ENCODE peak calls at places on chromosomes 16 and 17, in ten cellular contexts. One of them, this sample, is unnamed.

GRCh38 chr17:6651483-6652452 is at the start of the genes C17orf100 and MED31:
- DNase-seq in hepatic stellate cell: peak
- DNase-seq in smooth muscle cell of the brain vasculature: peak
- DNase-seq in DMS 273 treated with DMSO at 0.1 percent for 48 hours: peak
- DNase-seq in ureter: peak
- DNase-seq in foreskin fibroblast: peak
- DNase-seq in skeletal muscle cell: peak
- DNase-seq in tibial nerve: peak
- DNase-seq in CD8-positive, alpha-beta T cell: peak
- DNase-seq in GM04503: peak
- DNase-seq in this sample: peak

GRCh38 chr16:14389359-14389758 is 240.7 kb downstream of the PARN start:
- DNase-seq in hepatic stellate cell: no peak
- DNase-seq in smooth muscle cell of the brain vasculature: no peak
- DNase-seq in DMS 273 treated with DMSO at 0.1 percent for 48 hours: no peak
- DNase-seq in ureter: no peak
- DNase-seq in foreskin fibroblast: no peak
- DNase-seq in skeletal muscle cell: no peak
- DNase-seq in tibial nerve: no peak
- DNase-seq in CD8-positive, alpha-beta T cell: no peak
- DNase-seq in GM04503: no peak
- DNase-seq in this sample: no peak

GRCh38 chr17:4631836-4632582 is 9.5 kb downstream of the ALOX15 start:
- DNase-seq in hepatic stellate cell: no peak
- DNase-seq in smooth muscle cell of the brain vasculature: no peak
- DNase-seq in DMS 273 treated with DMSO at 0.1 percent for 48 hours: no peak
- DNase-seq in ureter: no peak
- DNase-seq in foreskin fibroblast: no peak
- DNase-seq in skeletal muscle cell: no peak
- DNase-seq in tibial nerve: no peak
- DNase-seq in CD8-positive, alpha-beta T cell: no peak
- DNase-seq in GM04503: no peak
- DNase-seq in this sample: no peak

GRCh38 chr16:55035037-55035436 is 104.4 kb downstream of the IRX5 start:
- DNase-seq in hepatic stellate cell: no peak
- DNase-seq in smooth muscle cell of the brain vasculature: no peak
- DNase-seq in DMS 273 treated with DMSO at 0.1 percent for 48 hours: peak
- DNase-seq in ureter: no peak
- DNase-seq in foreskin fibroblast: no peak
- DNase-seq in skeletal muscle cell: no peak
- DNase-seq in tibial nerve: no peak
- DNase-seq in CD8-positive, alpha-beta T cell: no peak
- DNase-seq in GM04503: no peak
- DNase-seq in this sample: peak

GRCh38 chr16:88333645-88334516 is 48.9 kb upstream of the ZNF469 start:
- DNase-seq in hepatic stellate cell: no peak
- DNase-seq in smooth muscle cell of the brain vasculature: no peak
- DNase-seq in DMS 273 treated with DMSO at 0.1 percent for 48 hours: no peak
- DNase-seq in ureter: no peak
- DNase-seq in foreskin fibroblast: no peak
- DNase-seq in skeletal muscle cell: no peak
- DNase-seq in tibial nerve: no peak
- DNase-seq in CD8-positive, alpha-beta T cell: no peak
- DNase-seq in GM04503: no peak
- DNase-seq in this sample: no peak

GRCh38 chr17:728911-729310 is 3.5 kb upstream of the TLCD3A start:
- DNase-seq in hepatic stellate cell: no peak
- DNase-seq in smooth muscle cell of the brain vasculature: no peak
- DNase-seq in DMS 273 treated with DMSO at 0.1 percent for 48 hours: no peak
- DNase-seq in ureter: peak
- DNase-seq in foreskin fibroblast: no peak
- DNase-seq in skeletal muscle cell: no peak
- DNase-seq in tibial nerve: no peak
- DNase-seq in CD8-positive, alpha-beta T cell: no peak
- DNase-seq in GM04503: no peak
- DNase-seq in this sample: no peak

GRCh38 chr16:63311313-63311712 is 1275.1 kb upstream of the CDH8 start:
- DNase-seq in hepatic stellate cell: no peak
- DNase-seq in smooth muscle cell of the brain vasculature: no peak
- DNase-seq in DMS 273 treated with DMSO at 0.1 percent for 48 hours: no peak
- DNase-seq in ureter: no peak
- DNase-seq in foreskin fibroblast: no peak
- DNase-seq in skeletal muscle cell: no peak
- DNase-seq in tibial nerve: no peak
- DNase-seq in CD8-positive, alpha-beta T cell: no peak
- DNase-seq in GM04503: no peak
- DNase-seq in this sample: no peak

GRCh38 chr17:82911822-82912221 is 72.0 kb upstream of the ZNF750 start:
- DNase-seq in hepatic stellate cell: no peak
- DNase-seq in smooth muscle cell of the brain vasculature: no peak
- DNase-seq in DMS 273 treated with DMSO at 0.1 percent for 48 hours: no peak
- DNase-seq in ureter: no peak
- DNase-seq in foreskin fibroblast: no peak
- DNase-seq in skeletal muscle cell: no peak
- DNase-seq in tibial nerve: no peak
- DNase-seq in CD8-positive, alpha-beta T cell: no peak
- DNase-seq in GM04503: no peak
- DNase-seq in this sample: no peak

GRCh38 chr17:8080208-8080798 is 7.2 kb downstream of the ALOX12B start:
- DNase-seq in hepatic stellate cell: no peak
- DNase-seq in smooth muscle cell of the brain vasculature: no peak
- DNase-seq in DMS 273 treated with DMSO at 0.1 percent for 48 hours: no peak
- DNase-seq in ureter: no peak
- DNase-seq in foreskin fibroblast: no peak
- DNase-seq in skeletal muscle cell: no peak
- DNase-seq in tibial nerve: no peak
- DNase-seq in CD8-positive, alpha-beta T cell: no peak
- DNase-seq in GM04503: no peak
- DNase-seq in this sample: no peak

GRCh38 chr17:44211281-44212265 is 7.9 kb downstream of the UBTF start:
- DNase-seq in hepatic stellate cell: no peak
- DNase-seq in smooth muscle cell of the brain vasculature: no peak
- DNase-seq in DMS 273 treated with DMSO at 0.1 percent for 48 hours: no peak
- DNase-seq in ureter: no peak
- DNase-seq in foreskin fibroblast: no peak
- DNase-seq in skeletal muscle cell: no peak
- DNase-seq in tibial nerve: no peak
- DNase-seq in CD8-positive, alpha-beta T cell: no peak
- DNase-seq in GM04503: no peak
- DNase-seq in this sample: no peak

GRCh38 chr16:60166-60565 is 6.5 kb downstream of the SNRNP25 start:
- DNase-seq in hepatic stellate cell: no peak
- DNase-seq in smooth muscle cell of the brain vasculature: no peak
- DNase-seq in DMS 273 treated with DMSO at 0.1 percent for 48 hours: no peak
- DNase-seq in ureter: no peak
- DNase-seq in foreskin fibroblast: no peak
- DNase-seq in skeletal muscle cell: no peak
- DNase-seq in tibial nerve: no peak
- DNase-seq in CD8-positive, alpha-beta T cell: no peak
- DNase-seq in GM04503: no peak
- DNase-seq in this sample: no peak

GRCh38 chr17:59845595-59846390 is 47.0 kb downstream of the TUBD1 start:
- DNase-seq in hepatic stellate cell: peak
- DNase-seq in smooth muscle cell of the brain vasculature: no peak
- DNase-seq in DMS 273 treated with DMSO at 0.1 percent for 48 hours: peak
- DNase-seq in ureter: no peak
- DNase-seq in foreskin fibroblast: peak
- DNase-seq in skeletal muscle cell: peak
- DNase-seq in tibial nerve: no peak
- DNase-seq in CD8-positive, alpha-beta T cell: no peak
- DNase-seq in GM04503: no peak
- DNase-seq in this sample: peak

GRCh38 chr17:68778726-68779125 is 176.5 kb downstream of the ABCA8 start:
- DNase-seq in hepatic stellate cell: no peak
- DNase-seq in smooth muscle cell of the brain vasculature: no peak
- DNase-seq in DMS 273 treated with DMSO at 0.1 percent for 48 hours: no peak
- DNase-seq in ureter: no peak
- DNase-seq in foreskin fibroblast: no peak
- DNase-seq in skeletal muscle cell: no peak
- DNase-seq in tibial nerve: no peak
- DNase-seq in CD8-positive, alpha-beta T cell: no peak
- DNase-seq in GM04503: no peak
- DNase-seq in this sample: no peak

GRCh38 chr17:35086164-35086563 is 22.7 kb upstream of the RFFL start:
- DNase-seq in hepatic stellate cell: no peak
- DNase-seq in smooth muscle cell of the brain vasculature: no peak
- DNase-seq in DMS 273 treated with DMSO at 0.1 percent for 48 hours: no peak
- DNase-seq in ureter: no peak
- DNase-seq in foreskin fibroblast: no peak
- DNase-seq in skeletal muscle cell: no peak
- DNase-seq in tibial nerve: no peak
- DNase-seq in CD8-positive, alpha-beta T cell: no peak
- DNase-seq in GM04503: no peak
- DNase-seq in this sample: no peak

GRCh38 chr16:47213761-47214440 is 70.2 kb upstream of the NETO2 start:
- DNase-seq in hepatic stellate cell: no peak
- DNase-seq in smooth muscle cell of the brain vasculature: no peak
- DNase-seq in DMS 273 treated with DMSO at 0.1 percent for 48 hours: no peak
- DNase-seq in ureter: no peak
- DNase-seq in foreskin fibroblast: peak
- DNase-seq in skeletal muscle cell: no peak
- DNase-seq in tibial nerve: no peak
- DNase-seq in CD8-positive, alpha-beta T cell: no peak
- DNase-seq in GM04503: no peak
- DNase-seq in this sample: no peak

GRCh38 chr17:50262001-50262794 is 12.1 kb upstream of the TMEM92 start:
- DNase-seq in hepatic stellate cell: peak
- DNase-seq in smooth muscle cell of the brain vasculature: no peak
- DNase-seq in DMS 273 treated with DMSO at 0.1 percent for 48 hours: no peak
- DNase-seq in ureter: no peak
- DNase-seq in foreskin fibroblast: no peak
- DNase-seq in skeletal muscle cell: no peak
- DNase-seq in tibial nerve: no peak
- DNase-seq in CD8-positive, alpha-beta T cell: no peak
- DNase-seq in GM04503: no peak
- DNase-seq in this sample: no peak

GRCh38 chr16:50666658-50667496 is 14.2 kb downstream of the SNX20 start:
- DNase-seq in hepatic stellate cell: no peak
- DNase-seq in smooth muscle cell of the brain vasculature: no peak
- DNase-seq in DMS 273 treated with DMSO at 0.1 percent for 48 hours: no peak
- DNase-seq in ureter: no peak
- DNase-seq in foreskin fibroblast: no peak
- DNase-seq in skeletal muscle cell: no peak
- DNase-seq in tibial nerve: no peak
- DNase-seq in CD8-positive, alpha-beta T cell: peak
- DNase-seq in GM04503: no peak
- DNase-seq in this sample: no peak

GRCh38 chr17:11564483-11565380 is 33.5 kb upstream of the DNAH9 start:
- DNase-seq in hepatic stellate cell: no peak
- DNase-seq in smooth muscle cell of the brain vasculature: no peak
- DNase-seq in DMS 273 treated with DMSO at 0.1 percent for 48 hours: no peak
- DNase-seq in ureter: no peak
- DNase-seq in foreskin fibroblast: no peak
- DNase-seq in skeletal muscle cell: no peak
- DNase-seq in tibial nerve: no peak
- DNase-seq in CD8-positive, alpha-beta T cell: no peak
- DNase-seq in GM04503: no peak
- DNase-seq in this sample: no peak

GRCh38 chr16:73217654-73218053 is 169.7 kb upstream of the ZFHX3 start:
- DNase-seq in hepatic stellate cell: no peak
- DNase-seq in smooth muscle cell of the brain vasculature: no peak
- DNase-seq in DMS 273 treated with DMSO at 0.1 percent for 48 hours: no peak
- DNase-seq in ureter: no peak
- DNase-seq in foreskin fibroblast: no peak
- DNase-seq in skeletal muscle cell: no peak
- DNase-seq in tibial nerve: no peak
- DNase-seq in CD8-positive, alpha-beta T cell: no peak
- DNase-seq in GM04503: no peak
- DNase-seq in this sample: no peak

GRCh38 chr17:79783891-79784290 is 5.9 kb downstream of the CBX2 start:
- DNase-seq in hepatic stellate cell: no peak
- DNase-seq in smooth muscle cell of the brain vasculature: no peak
- DNase-seq in DMS 273 treated with DMSO at 0.1 percent for 48 hours: no peak
- DNase-seq in ureter: no peak
- DNase-seq in foreskin fibroblast: no peak
- DNase-seq in skeletal muscle cell: no peak
- DNase-seq in tibial nerve: no peak
- DNase-seq in CD8-positive, alpha-beta T cell: no peak
- DNase-seq in GM04503: no peak
- DNase-seq in this sample: no peak

GRCh38 chr17:18182190-18182977 is 1.2 kb upstream of the ALKBH5 start:
- DNase-seq in hepatic stellate cell: no peak
- DNase-seq in smooth muscle cell of the brain vasculature: no peak
- DNase-seq in DMS 273 treated with DMSO at 0.1 percent for 48 hours: no peak
- DNase-seq in ureter: peak
- DNase-seq in foreskin fibroblast: peak
- DNase-seq in skeletal muscle cell: no peak
- DNase-seq in tibial nerve: no peak
- DNase-seq in CD8-positive, alpha-beta T cell: no peak
- DNase-seq in GM04503: no peak
- DNase-seq in this sample: no peak

GRCh38 chr17:34519286-34519685 is 60.1 kb upstream of the TMEM132E start:
- DNase-seq in hepatic stellate cell: no peak
- DNase-seq in smooth muscle cell of the brain vasculature: no peak
- DNase-seq in DMS 273 treated with DMSO at 0.1 percent for 48 hours: no peak
- DNase-seq in ureter: no peak
- DNase-seq in foreskin fibroblast: peak
- DNase-seq in skeletal muscle cell: no peak
- DNase-seq in tibial nerve: no peak
- DNase-seq in CD8-positive, alpha-beta T cell: no peak
- DNase-seq in GM04503: no peak
- DNase-seq in this sample: peak

GRCh38 chr17:57021226-57021940 is 43.5 kb downstream of the SCPEP1 start:
- DNase-seq in hepatic stellate cell: no peak
- DNase-seq in smooth muscle cell of the brain vasculature: no peak
- DNase-seq in DMS 273 treated with DMSO at 0.1 percent for 48 hours: no peak
- DNase-seq in ureter: peak
- DNase-seq in foreskin fibroblast: no peak
- DNase-seq in skeletal muscle cell: no peak
- DNase-seq in tibial nerve: no peak
- DNase-seq in CD8-positive, alpha-beta T cell: no peak
- DNase-seq in GM04503: no peak
- DNase-seq in this sample: no peak

GRCh38 chr17:39199673-39199985 is 454 bp upstream of the RPL19 start:
- DNase-seq in hepatic stellate cell: no peak
- DNase-seq in smooth muscle cell of the brain vasculature: no peak
- DNase-seq in DMS 273 treated with DMSO at 0.1 percent for 48 hours: no peak
- DNase-seq in ureter: no peak
- DNase-seq in foreskin fibroblast: no peak
- DNase-seq in skeletal muscle cell: no peak
- DNase-seq in tibial nerve: no peak
- DNase-seq in CD8-positive, alpha-beta T cell: no peak
- DNase-seq in GM04503: no peak
- DNase-seq in this sample: no peak

GRCh38 chr17:81025756-81026155 is 9.2 kb upstream of the BAIAP2 start:
- DNase-seq in hepatic stellate cell: no peak
- DNase-seq in smooth muscle cell of the brain vasculature: no peak
- DNase-seq in DMS 273 treated with DMSO at 0.1 percent for 48 hours: no peak
- DNase-seq in ureter: no peak
- DNase-seq in foreskin fibroblast: peak
- DNase-seq in skeletal muscle cell: no peak
- DNase-seq in tibial nerve: no peak
- DNase-seq in CD8-positive, alpha-beta T cell: no peak
- DNase-seq in GM04503: no peak
- DNase-seq in this sample: peak

GRCh38 chr16:57484515-57485005 is 1.7 kb downstream of the DOK4 start:
- DNase-seq in hepatic stellate cell: no peak
- DNase-seq in smooth muscle cell of the brain vasculature: no peak
- DNase-seq in DMS 273 treated with DMSO at 0.1 percent for 48 hours: no peak
- DNase-seq in ureter: no peak
- DNase-seq in foreskin fibroblast: no peak
- DNase-seq in skeletal muscle cell: no peak
- DNase-seq in tibial nerve: no peak
- DNase-seq in CD8-positive, alpha-beta T cell: no peak
- DNase-seq in GM04503: no peak
- DNase-seq in this sample: no peak

GRCh38 chr16:5480796-5481195 is 383.2 kb upstream of the EEF2KMT start:
- DNase-seq in hepatic stellate cell: no peak
- DNase-seq in smooth muscle cell of the brain vasculature: no peak
- DNase-seq in DMS 273 treated with DMSO at 0.1 percent for 48 hours: no peak
- DNase-seq in ureter: no peak
- DNase-seq in foreskin fibroblast: no peak
- DNase-seq in skeletal muscle cell: no peak
- DNase-seq in tibial nerve: no peak
- DNase-seq in CD8-positive, alpha-beta T cell: no peak
- DNase-seq in GM04503: no peak
- DNase-seq in this sample: no peak